ENCODE peak calls at places on chromosomes 3 and 15, in six cellular contexts. K is GM12878, D is SK-N-SH, C is HepG2, E is K562, Q is GM12892. Y is an unnamed sample.

GRCh38 chr3:166743463-166744134 is 636.5 kb downstream of the ZBBX start:
- DNase-seq in K (no peak), D (no peak), C (no peak), E (no peak), Q (no peak), Y (no peak)

GRCh38 chr3:89043406-89043947 is 63.9 kb upstream of the EPHA3 start:
- DNase-seq in K (no peak), D (no peak), C (no peak), E (no peak), Q (no peak), Y (no peak)

GRCh38 chr15:73927476-73928240 is 1.4 kb downstream of the LOXL1 start:
- DNase-seq in K (no peak), D (peak), C (no peak), E (peak), Q (peak), Y (peak)

GRCh38 chr3:151919446-151919845 is 46.0 kb downstream of the SUCNR1 start:
- DNase-seq in K (no peak), D (no peak), C (no peak), E (no peak), Q (no peak), Y (no peak)

GRCh38 chr15:73362900-73363299 is 5.9 kb downstream of the HCN4 start:
- DNase-seq in K (no peak), D (no peak), C (no peak), E (no peak), Q (no peak), Y (no peak)

GRCh38 chr3:170589113-170589512 is 3.2 kb upstream of the SLC7A14 start:
- DNase-seq in K (no peak), D (no peak), C (no peak), E (peak), Q (no peak), Y (no peak)

GRCh38 chr15:91049378-91050127 is 27.2 kb upstream of the VPS33B start:
- DNase-seq in K (peak), D (peak), C (peak), E (peak), Q (no peak), Y (no peak)

GRCh38 chr15:99536422-99537033 is 29.3 kb upstream of the MEF2A start:
- DNase-seq in K (no peak), D (no peak), C (no peak), E (no peak), Q (no peak), Y (no peak)

GRCh38 chr3:69313251-69313650 is 72.6 kb downstream of the FRMD4B start:
- DNase-seq in K (no peak), D (no peak), C (no peak), E (no peak), Q (no peak), Y (no peak)

GRCh38 chr3:97872209-97873042 is 50.6 kb downstream of the CRYBG3 start:
- DNase-seq in K (no peak), D (peak), C (no peak), E (no peak), Q (no peak), Y (no peak)

GRCh38 chr15:89400121-89400996 is 65.7 kb upstream of the POLG start:
- DNase-seq in K (no peak), D (peak), C (no peak), E (no peak), Q (no peak), Y (no peak)

GRCh38 chr3:29334652-29335189 is 53.9 kb downstream of the RBMS3 start:
- DNase-seq in K (no peak), D (no peak), C (no peak), E (no peak), Q (no peak), Y (no peak)

GRCh38 chr3:55191911-55192787 is 264.3 kb upstream of the LRTM1 start:
- DNase-seq in K (no peak), D (no peak), C (no peak), E (no peak), Q (no peak), Y (no peak)

GRCh38 chr3:35745802-35746484 is 106.6 kb downstream of the ARPP21 start:
- DNase-seq in K (no peak), D (no peak), C (no peak), E (no peak), Q (no peak), Y (no peak)

GRCh38 chr3:27289769-27290413 is 79.3 kb downstream of the NEK10 start:
- DNase-seq in K (no peak), D (no peak), C (no peak), E (no peak), Q (no peak), Y (no peak)

GRCh38 chr3:179324270-179324754 is 1.5 kb downstream of the ZNF639 start:
- DNase-seq in K (no peak), D (peak), C (no peak), E (peak), Q (no peak), Y (no peak)

GRCh38 chr3:179321585-179322322 is 1.1 kb upstream of the ZNF639 start:
- DNase-seq in K (no peak), D (peak), C (peak), E (peak), Q (no peak), Y (no peak)

GRCh38 chr3:179318876-179319275 is 4.0 kb upstream of the ZNF639 start:
- DNase-seq in K (no peak), D (no peak), C (no peak), E (no peak), Q (no peak), Y (no peak)

GRCh38 chr3:179323197-179323901 is 518 bp downstream of the ZNF639 start:
- DNase-seq in K (no peak), D (peak), C (peak), E (peak), Q (peak), Y (peak)

DNA sequence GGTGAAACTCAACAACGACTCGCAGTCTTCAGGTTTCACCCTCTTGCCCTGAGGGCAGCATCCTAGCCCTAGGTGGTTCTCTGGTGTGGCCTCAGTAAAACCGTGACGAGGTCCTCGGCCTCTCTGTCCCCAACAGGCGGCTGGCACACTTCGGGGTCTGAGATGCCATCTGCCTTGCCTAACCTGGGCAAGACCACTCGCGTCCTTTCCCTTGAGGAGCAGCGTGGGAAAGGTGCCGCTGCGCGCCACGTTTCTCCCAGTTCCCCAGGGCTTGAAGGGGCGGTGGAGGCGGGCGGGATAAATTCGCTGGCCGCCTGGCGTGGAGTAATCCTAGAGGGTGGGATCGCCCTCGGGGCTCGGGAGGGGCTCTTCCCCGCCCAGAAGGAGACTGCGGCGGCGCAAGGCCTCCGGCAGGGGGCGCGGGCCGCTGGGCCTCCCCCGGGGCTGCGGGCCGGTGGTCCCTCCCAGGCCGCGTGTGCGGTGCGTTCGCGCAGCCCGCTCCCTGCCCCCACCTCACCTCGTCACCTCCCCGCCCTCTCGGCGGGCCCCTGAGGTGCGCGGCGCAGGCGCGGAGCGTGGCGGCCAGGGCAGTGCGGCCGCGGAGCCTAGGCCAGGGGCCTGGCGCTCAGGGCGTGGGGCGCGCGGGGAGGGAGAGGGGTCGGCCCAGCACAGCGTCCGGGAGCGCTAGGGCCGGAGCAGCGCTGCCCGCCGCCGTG is at the start of gene ZNF639:
- DNase-seq in K (no peak), D (peak), C (peak), E (peak), Q (peak), Y (peak)
- TF ChIP-seq POLR2AphosphoS5 in K (no peak), D (peak), C (peak), E (peak), Q (no peak), Y (no peak)

GRCh38 chr3:155555479-155556065 is 189.3 kb downstream of the PLCH1 start:
- DNase-seq in K (no peak), D (no peak), C (no peak), E (no peak), Q (no peak), Y (no peak)

GRCh38 chr3:155553800-155554199 is 191.1 kb downstream of the PLCH1 start:
- DNase-seq in K (no peak), D (no peak), C (peak), E (no peak), Q (no peak), Y (no peak)

GRCh38 chr3:155554777-155555445 is 190.0 kb downstream of the PLCH1 start:
- DNase-seq in K (peak), D (no peak), C (peak), E (no peak), Q (no peak), Y (no peak)

GRCh38 chr3:155560135-155560534 is 184.7 kb downstream of the PLCH1 start:
- DNase-seq in K (no peak), D (no peak), C (no peak), E (no peak), Q (no peak), Y (no peak)

GRCh38 chr3:155556531-155556930 is 188.3 kb downstream of the PLCH1 start:
- DNase-seq in K (no peak), D (no peak), C (no peak), E (no peak), Q (no peak), Y (no peak)
- TF ChIP-seq TAF1 in K (no peak), D (no peak), C (no peak), E (no peak), Q (no peak), Y (no peak)

GRCh38 chr3:123621510-123622189 is 36.8 kb upstream of the HACD2 start:
- DNase-seq in K (no peak), D (no peak), C (no peak), E (no peak), Q (no peak), Y (no peak)
- TF ChIP-seq POLR2AphosphoS5 in K (no peak), D (no peak), C (no peak), E (no peak), Q (no peak), Y (no peak)

GRCh38 chr3:7517979-7518378 is 657.1 kb downstream of the GRM7 start:
- DNase-seq in K (no peak), D (no peak), C (no peak), E (no peak), Q (no peak), Y (no peak)

GRCh38 chr3:7520059-7520458 is 659.1 kb downstream of the GRM7 start:
- DNase-seq in K (no peak), D (no peak), C (no peak), E (no peak), Q (no peak), Y (no peak)

GRCh38 chr3:7520593-7520992 is 659.7 kb downstream of the GRM7 start:
- DNase-seq in K (no peak), D (no peak), C (no peak), E (no peak), Q (no peak), Y (no peak)

GRCh38 chr3:7518471-7518870 is 657.6 kb downstream of the GRM7 start:
- DNase-seq in K (no peak), D (peak), C (no peak), E (no peak), Q (no peak), Y (no peak)
- TF ChIP-seq TAF1 in K (no peak), D (no peak), C (no peak), E (no peak), Q (no peak), Y (no peak)

DNA sequence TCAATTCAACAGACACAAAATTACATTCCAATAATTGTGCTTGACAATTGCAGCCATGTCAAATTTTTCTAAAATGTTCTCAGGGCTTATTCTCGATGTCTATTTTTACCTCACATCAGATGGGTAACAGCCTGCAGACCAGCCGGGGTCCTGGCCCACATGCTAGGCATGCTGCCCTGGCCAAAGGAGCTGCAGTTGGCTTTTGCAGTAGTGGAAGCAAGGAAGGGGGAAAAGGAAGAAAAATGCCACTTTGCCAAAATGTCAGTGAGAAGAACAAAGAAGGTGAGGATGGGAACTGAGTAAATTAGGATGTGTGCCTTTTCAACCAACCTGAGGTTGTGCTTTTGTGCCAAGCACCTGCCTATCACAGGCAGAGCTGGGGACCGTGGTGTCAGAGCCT is 161.0 kb downstream of the FOXB1 start:
- DNase-seq in K (no peak), D (no peak), C (no peak), E (no peak), Q (no peak), Y (no peak)
- TF ChIP-seq POLR2AphosphoS5 in K (no peak), D (no peak), C (no peak), E (no peak), Q (no peak), Y (no peak)

GRCh38 chr15:38690737-38691332 is 126.2 kb upstream of the RASGRP1 start:
- DNase-seq in K (no peak), D (peak), C (peak), E (peak), Q (no peak), Y (no peak)
- TF ChIP-seq TAF1 in K (no peak), D (no peak), C (no peak), E (no peak), Q (no peak), Y (no peak)

Y was measured in GM12891.